ENCODE peak calls at places on chromosome 5, in ten cellular contexts. V, Z, J, R, Y, P, T, L, W and N are unnamed samples.

GRCh38 chr5:172437445-172438303 is 16.7 kb downstream of the SH3PXD2B start:
- DNase-seq in V (peak; percentile 45), Z (peak; percentile 93), J (no peak), R (no peak), Y (no peak), P (peak; percentile 58), T (no peak), L (peak; percentile 79), W (peak; percentile 28), N (peak; percentile 77)

GRCh38 chr5:160188151-160188967 is 40.9 kb upstream of the FABP6 start:
- DNase-seq in V (peak; percentile 75), Z (peak; percentile 88), J (no peak), R (peak; percentile 80), Y (peak; percentile 66), P (peak; percentile 29), T (peak; percentile 70), L (peak; percentile 48), W (no peak), N (peak; percentile 65)

GRCh38 chr5:173321886-173322285 is 6.3 kb downstream of the STC2 start:
- DNase-seq in V (no peak), Z (no peak), J (no peak), R (no peak), Y (no peak), P (no peak), T (no peak), L (no peak), W (no peak), N (no peak)

GRCh38 chr5:6684075-6684474 is 29.2 kb upstream of the TENT4A start:
- DNase-seq in V (no peak), Z (no peak), J (no peak), R (no peak), Y (no peak), P (no peak), T (no peak), L (no peak), W (no peak), N (no peak)

GRCh38 chr5:135313946-135314345 is 85.1 kb downstream of the MACROH2A1 start:
- DNase-seq in V (no peak), Z (no peak), J (no peak), R (no peak), Y (no peak), P (no peak), T (no peak), L (no peak), W (no peak), N (no peak)

GRCh38 chr5:139803978-139804377 is 8.4 kb downstream of the PSD2 start:
- DNase-seq in V (no peak), Z (no peak), J (no peak), R (no peak), Y (no peak), P (no peak), T (no peak), L (no peak), W (no peak), N (no peak)

GRCh38 chr5:113140837-113141661 is 164.5 kb downstream of the DCP2 start:
- DNase-seq in V (no peak), Z (peak; percentile 89), J (no peak), R (no peak), Y (no peak), P (peak; percentile 59), T (no peak), L (no peak), W (peak; percentile 69), N (no peak)

GRCh38 chr5:9497347-9497746 is 48.5 kb downstream of the SEMA5A start:
- DNase-seq in V (no peak), Z (no peak), J (no peak), R (no peak), Y (no peak), P (no peak), T (no peak), L (no peak), W (no peak), N (no peak)

GRCh38 chr5:52725781-52726180 is 61.9 kb upstream of the ITGA1 start:
- DNase-seq in V (peak; percentile 35), Z (peak; percentile 9), J (no peak), R (no peak), Y (no peak), P (no peak), T (no peak), L (peak; percentile 36), W (no peak), N (peak; percentile 22)

GRCh38 chr5:138595396-138595795 is 20.2 kb upstream of the HSPA9 start:
- DNase-seq in V (no peak), Z (no peak), J (no peak), R (no peak), Y (no peak), P (no peak), T (peak; percentile 50), L (no peak), W (no peak), N (no peak)

GRCh38 chr5:177447066-177447610 is 524 bp downstream of the PRR7 start:
- DNase-seq in V (peak; percentile 65), Z (peak; percentile 53), J (peak; percentile 81), R (peak; percentile 92), Y (no peak), P (no peak), T (peak; percentile 94), L (no peak), W (no peak), N (no peak)

GRCh38 chr5:174571662-174572397 is 152.6 kb upstream of the MSX2 start:
- DNase-seq in V (peak; percentile 50), Z (peak; percentile 96), J (no peak), R (no peak), Y (peak; percentile 32), P (peak; percentile 58), T (peak; percentile 17), L (peak; percentile 15), W (peak; percentile 82), N (peak; percentile 69)

GRCh38 chr5:145825751-145826180 is 9.4 kb downstream of the PRELID2 start:
- DNase-seq in V (no peak), Z (peak; percentile 56), J (peak; percentile 2), R (no peak), Y (peak; percentile 16), P (no peak), T (peak; percentile 59), L (no peak), W (no peak), N (no peak)

GRCh38 chr5:44387911-44388310 is 1.3 kb downstream of the FGF10 start:
- DNase-seq in V (no peak), Z (no peak), J (no peak), R (no peak), Y (no peak), P (no peak), T (peak; percentile 51), L (no peak), W (no peak), N (no peak)

GRCh38 chr5:113276001-113276400 is 158.8 kb downstream of the TSSK1B start:
- DNase-seq in V (no peak), Z (no peak), J (no peak), R (no peak), Y (no peak), P (no peak), T (peak; percentile 47), L (no peak), W (no peak), N (no peak)

DNA sequence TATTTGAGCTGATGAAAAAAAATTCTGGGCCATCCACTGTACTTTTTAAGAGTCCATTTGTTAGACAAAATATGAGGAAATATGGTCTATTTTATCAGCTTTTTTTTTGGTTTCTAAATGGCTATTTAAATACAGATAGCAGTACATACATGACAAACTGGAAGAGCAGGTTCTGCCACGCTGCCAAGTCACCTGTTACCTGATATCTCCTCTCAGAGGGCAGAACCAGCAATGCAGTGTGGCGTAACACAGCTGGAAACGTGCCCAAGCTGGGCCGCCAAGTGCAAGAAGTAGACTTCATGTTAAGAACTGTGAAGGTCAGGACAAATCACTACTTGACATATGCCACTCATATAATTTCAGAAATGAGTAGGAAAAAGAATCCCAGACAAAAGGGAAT is 8.1 kb downstream of the MCIDAS start:
- DNase-seq in V (peak; percentile 90), Z (no peak), J (no peak), R (no peak), Y (no peak), P (no peak), T (no peak), L (no peak), W (no peak), N (no peak)
- H3K27me3 ChIP-seq in V (peaks cover 40% of the 10 kb centered on the region), Z (peaks cover 50% of the 10 kb centered on the region), J (peaks cover 35% of the 10 kb centered on the region), R (peaks cover 54% of the 10 kb centered on the region), Y (peaks cover 40% of the 10 kb centered on the region), P (no peaks in the 10 kb centered on the region), T (peaks cover 77% of the 10 kb centered on the region), L (peaks cover 85% of the 10 kb centered on the region), W (peaks cover 49% of the 10 kb centered on the region), N (peaks cover 48% of the 10 kb centered on the region)

GRCh38 chr5:133924221-133924920 is 44.1 kb downstream of the C5orf15 start:
- DNase-seq in V (no peak), Z (no peak), J (no peak), R (no peak), Y (no peak), P (no peak), T (no peak), L (no peak), W (no peak), N (no peak)
- H3K27me3 ChIP-seq in V (no peaks in the 10 kb centered on the region), Z (peaks cover 6% of the 10 kb centered on the region), J (peaks cover 3% of the 10 kb centered on the region), R (no peaks in the 10 kb centered on the region), Y (no peaks in the 10 kb centered on the region), P (no peaks in the 10 kb centered on the region), T (no peaks in the 10 kb centered on the region), L (peaks cover 5% of the 10 kb centered on the region), W (no peaks in the 10 kb centered on the region), N (no peaks in the 10 kb centered on the region)

GRCh38 chr5:2131826-2132496 is 249.2 kb upstream of the IRX4 start:
- DNase-seq in V (no peak), Z (no peak), J (no peak), R (peak; percentile 46), Y (no peak), P (no peak), T (no peak), L (no peak), W (no peak), N (no peak)
- H3K27me3 ChIP-seq in V (no peaks in the 10 kb centered on the region), Z (no peaks in the 10 kb centered on the region), J (no peaks in the 10 kb centered on the region), R (no peaks in the 10 kb centered on the region), Y (no peaks in the 10 kb centered on the region), P (no peaks in the 10 kb centered on the region), T (no peaks in the 10 kb centered on the region), L (peaks cover 52% of the 10 kb centered on the region), W (no peaks in the 10 kb centered on the region), N (no peaks in the 10 kb centered on the region)

GRCh38 chr5:88679638-88680037 is 203.3 kb downstream of the MEF2C start:
- DNase-seq in V (no peak), Z (peak; percentile 63), J (no peak), R (no peak), Y (no peak), P (no peak), T (peak; percentile 52), L (no peak), W (no peak), N (no peak)

GRCh38 chr5:88677502-88677901 is 205.5 kb downstream of the MEF2C start:
- DNase-seq in V (no peak), Z (peak; percentile 47), J (no peak), R (no peak), Y (no peak), P (no peak), T (no peak), L (no peak), W (no peak), N (no peak)

GRCh38 chr5:88680253-88681132 is 202.5 kb downstream of the MEF2C start:
- DNase-seq in V (peak; percentile 76), Z (peak; percentile 74), J (peak; percentile 63), R (peak; percentile 93), Y (no peak), P (no peak), T (peak; percentile 88), L (peak; percentile 77), W (no peak), N (peak; percentile 47)

GRCh38 chr5:88677943-88678779 is 204.8 kb downstream of the MEF2C start:
- DNase-seq in V (no peak), Z (peak; percentile 61), J (no peak), R (no peak), Y (no peak), P (no peak), T (peak; percentile 71), L (no peak), W (no peak), N (no peak)

GRCh38 chr5:88678780-88679491 is 204.0 kb downstream of the MEF2C start:
- DNase-seq in V (no peak), Z (peak; percentile 52), J (no peak), R (no peak), Y (no peak), P (no peak), T (no peak), L (no peak), W (no peak), N (no peak)
- H3K27me3 ChIP-seq in V (peaks cover 87% of the 10 kb centered on the region), Z (peaks cover 78% of the 10 kb centered on the region), J (peaks cover 72% of the 10 kb centered on the region), R (peaks cover 97% of the 10 kb centered on the region), Y (peaks cover 99% of the 10 kb centered on the region), P (peaks cover 6% of the 10 kb centered on the region), T (peaks cover 100% of the 10 kb centered on the region), L (peaks cover 99% of the 10 kb centered on the region), W (peaks cover 43% of the 10 kb centered on the region), N (peaks cover 85% of the 10 kb centered on the region)